ENCODE peak calls at places on chromosomes 12 and 14, in nine cellular contexts. X is HCT116, I is prostate gland, K is upper lobe of left lung, Z is HepG2, O is A549, H is heart left ventricle, C is NB4, R is body of pancreas. Y is an unnamed sample.

GRCh38 chr14:95555053-95555452 is 20.2 kb downstream of the GLRX5 start:
- DNase-seq in K (no peak), X (no peak), I (no peak), O (no peak), Z (no peak), C (no peak), R (no peak), H (no peak), Y (no peak)

GRCh38 chr12:91900971-91901370 is 244.7 kb downstream of the BTG1 start:
- DNase-seq in I (no peak), H (no peak), Z (no peak), C (no peak), X (no peak), O (no peak), K (no peak), R (no peak), Y (no peak)

GRCh38 chr14:68966872-68967301 is 12.2 kb downstream of the ACTN1 start:
- DNase-seq in O (no peak), Z (no peak), I (peak; percentile 42), X (no peak), K (no peak), H (no peak), R (peak; percentile 48), C (no peak), Y (peak; percentile 37)

GRCh38 chr14:32507029-32507984 is 178.2 kb downstream of the AKAP6 start:
- DNase-seq in C (no peak), Z (no peak), O (peak; percentile 51), K (no peak), I (no peak), R (no peak), X (peak; percentile 33), H (no peak), Y (no peak)

GRCh38 chr12:61996717-61997116 is 263.5 kb upstream of the USP15 start:
- DNase-seq in I (no peak), Z (no peak), C (no peak), H (no peak), R (no peak), O (no peak), K (no peak), X (no peak), Y (no peak)

GRCh38 chr12:9118161-9118560 is 2.4 kb upstream of the A2M start:
- DNase-seq in H (no peak), X (no peak), K (peak; percentile 59), C (peak; percentile 81), R (no peak), I (no peak), Z (no peak), O (no peak), Y (no peak)

GRCh38 chr12:115737895-115738294 is 539.6 kb downstream of the MED13L start:
- DNase-seq in R (no peak), K (no peak), H (no peak), Z (no peak), O (no peak), C (no peak), X (no peak), I (no peak), Y (no peak)

GRCh38 chr14:101124860-101125259 is 221.3 kb upstream of the RTL1 start:
- DNase-seq in H (no peak), R (no peak), X (no peak), I (peak; percentile 1), Z (no peak), O (no peak), C (no peak), K (no peak), Y (no peak)

GRCh38 chr14:26204954-26205479 is 392.8 kb downstream of the NOVA1 start:
- DNase-seq in H (peak; percentile 68), X (no peak), C (no peak), I (peak; percentile 8), O (no peak), K (no peak), R (peak; percentile 36), Z (no peak), Y (peak; percentile 23)

GRCh38 chr14:72613196-72613974 is 280.5 kb downstream of the DPF3 start:
- DNase-seq in Z (no peak), X (no peak), I (no peak), O (no peak), C (peak; percentile 52), K (no peak), H (peak; percentile 89), R (peak; percentile 77), Y (peak; percentile 41)

GRCh38 chr12:113424915-113425823 is 3.0 kb downstream of the SDSL start:
- DNase-seq in R (peak; percentile 42), O (peak; percentile 76), C (peak; percentile 81), H (peak; percentile 78), I (no peak), K (peak; percentile 40), Z (peak; percentile 16), X (no peak), Y (no peak)

GRCh38 chr12:111482464-111482863 is 76.7 kb downstream of the SH2B3 start:
- DNase-seq in X (no peak), K (no peak), H (no peak), I (no peak), C (peak; percentile 30), O (no peak), R (no peak), Z (no peak), Y (no peak)

GRCh38 chr12:54357802-54358619 is 6.3 kb downstream of the GPR84 start:
- DNase-seq in H (no peak), K (no peak), X (no peak), O (no peak), Z (no peak), R (no peak), C (peak; percentile 53), I (no peak), Y (no peak)

GRCh38 chr14:60251877-60252276 is 2.9 kb downstream of the PPM1A start:
- DNase-seq in X (no peak), O (no peak), H (no peak), R (no peak), Z (no peak), C (no peak), K (no peak), I (no peak), Y (no peak)

GRCh38 chr14:36857136-36857535 is 195.5 kb downstream of the PAX9 start:
- DNase-seq in I (no peak), C (no peak), X (no peak), O (no peak), H (no peak), Z (no peak), K (no peak), R (no peak), Y (no peak)

GRCh38 chr12:87157791-87158190 is 871.4 kb downstream of the C12orf50 start:
- DNase-seq in R (no peak), Z (no peak), O (peak; percentile 85), H (no peak), C (no peak), K (no peak), I (no peak), X (no peak), Y (no peak)

DNA sequence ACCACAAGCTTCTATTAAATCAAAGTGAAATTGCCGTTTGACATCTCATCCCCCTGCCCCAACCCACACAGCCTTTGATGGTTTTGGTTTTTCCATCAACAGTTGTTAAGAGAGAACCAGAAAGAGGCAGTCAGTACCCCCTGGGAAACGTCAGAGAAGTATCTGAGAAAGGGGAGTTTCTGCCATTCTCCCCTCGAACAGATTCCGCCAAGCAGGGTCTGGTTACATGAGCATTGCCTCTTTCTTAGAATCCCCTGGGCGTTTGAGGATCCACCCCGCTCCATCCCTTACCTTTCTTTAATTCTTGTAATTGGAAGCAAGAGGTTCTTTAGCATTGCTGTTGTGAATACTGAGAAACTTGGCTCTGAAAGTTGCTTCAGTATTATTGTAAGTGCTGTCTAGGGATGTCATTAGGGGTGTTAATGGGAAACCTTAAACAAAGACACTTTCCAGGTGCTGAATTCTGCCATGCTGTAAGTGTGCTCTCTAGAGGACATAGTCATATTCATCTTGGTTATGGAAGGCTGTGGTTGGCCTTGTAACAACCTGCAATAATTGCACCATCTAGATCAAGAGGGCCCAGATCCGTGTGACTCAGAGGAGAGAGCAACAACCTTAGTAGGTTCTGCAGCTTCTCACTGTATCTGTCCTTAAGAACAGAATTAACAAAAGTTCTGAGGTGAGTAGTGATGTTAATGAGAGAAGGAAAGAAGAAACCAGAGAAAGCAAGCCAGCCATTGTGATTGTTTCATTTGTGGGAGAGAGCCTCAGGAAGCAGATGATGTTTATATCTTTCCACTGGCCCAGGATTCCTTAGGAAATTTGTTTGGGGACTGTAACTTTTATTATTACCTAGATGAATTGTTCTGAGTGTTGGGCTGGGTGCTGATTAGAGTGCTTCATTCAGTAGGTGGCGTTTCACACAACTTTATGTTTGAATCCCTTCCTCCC is 8.9 kb downstream of the TMBIM6 start:
- DNase-seq in R (no peak), H (no peak), O (peak; percentile 49), C (peak; percentile 86), I (no peak), Z (peak; percentile 31), X (peak; percentile 54), K (peak; percentile 62), Y (no peak)
- TF ChIP-seq POLR2A in R (no peak), H (no peak), O (no peak), C (no peak), I (no peak), Z (no peak), X (no peak), K (no peak), Y (no peak)

GRCh38 chr14:102854397-102854703 is 68.1 kb upstream of the AMN start:
- DNase-seq in Z (no peak), R (no peak), X (no peak), H (no peak), O (no peak), K (no peak), I (no peak), C (no peak), Y (no peak)
- TF ChIP-seq CTCF in Z (no peak), R (no peak), X (no peak), H (no peak), O (no peak), K (no peak), I (no peak), C (no peak), Y (no peak)

GRCh38 chr12:57782608-57783465 is at the start of gene TSFM:
- DNase-seq in O (peak; percentile 97), C (peak; percentile 97), H (peak; percentile 98), Z (peak; percentile 85), R (peak; percentile 95), K (peak; percentile 96), I (peak; percentile 94), X (peak; percentile 89), Y (peak; percentile 97)
- TF ChIP-seq POLR2A in O (peak; percentile 83), C (peak; percentile 85), H (no peak), Z (peak; percentile 94), R (peak; percentile 37), K (peak; percentile 20), I (no peak), X (peak; percentile 79), Y (peak; percentile 54)

GRCh38 chr14:74942608-74943007 is 12.8 kb downstream of the PGF start:
- DNase-seq in I (no peak), C (peak; percentile 56), Z (no peak), X (no peak), K (no peak), R (no peak), O (no peak), H (peak; percentile 63), Y (no peak)

GRCh38 chr14:74947353-74948227 is 7.8 kb downstream of the PGF start:
- DNase-seq in R (no peak), C (no peak), H (no peak), K (no peak), O (no peak), I (no peak), X (no peak), Z (no peak), Y (no peak)

GRCh38 chr14:74945852-74946658 is 9.3 kb downstream of the PGF start:
- DNase-seq in H (peak; percentile 88), O (peak; percentile 68), C (peak; percentile 78), X (peak; percentile 39), I (peak; percentile 66), Z (peak; percentile 84), K (peak; percentile 75), R (peak; percentile 78), Y (peak; percentile 77)

GRCh38 chr14:74946659-74947281 is 8.6 kb downstream of the PGF start:
- DNase-seq in I (no peak), R (no peak), O (peak; percentile 24), C (no peak), X (no peak), K (no peak), H (no peak), Z (no peak), Y (no peak)

GRCh38 chr14:74945261-74945851 is 10.0 kb downstream of the PGF start:
- DNase-seq in R (peak; percentile 50), I (no peak), O (peak; percentile 68), H (no peak), C (peak; percentile 60), Z (no peak), K (no peak), X (peak; percentile 27), Y (no peak)
- TF ChIP-seq CTCF in R (peak; percentile 46), I (no peak), O (peak; percentile 62), H (peak; percentile 49), C (peak; percentile 53), Z (peak; percentile 61), K (peak; percentile 23), X (peak; percentile 52), Y (peak; percentile 13)